ENCODE peak calls at places on chromosomes 3 and 15, in four cellular contexts. E is K562, F is GM12878, M is HepG2. V is an unnamed sample.

GRCh38 chr15:44296625-44297524 is 8.4 kb downstream of the GOLM2 start:
- DNase-seq in F (no peak), M (peak; percentile 5), E (peak; percentile 57), V (no peak)

GRCh38 chr3:100449214-100449613 is 43.2 kb upstream of the TMEM45A start:
- DNase-seq in E (no peak), F (no peak), M (no peak), V (no peak)

GRCh38 chr3:169781209-169781855 is 8.1 kb downstream of the MYNN start:
- DNase-seq in E (no peak), F (no peak), M (no peak), V (no peak)

GRCh38 chr3:115396801-115397200 is 226.5 kb upstream of the GAP43 start:
- DNase-seq in F (no peak), M (no peak), E (no peak), V (no peak)

GRCh38 chr15:62958528-62958927 is 84.0 kb upstream of the TPM1 start:
- DNase-seq in M (no peak), F (no peak), E (no peak), V (no peak)

GRCh38 chr3:31180274-31180673 is 285.8 kb upstream of the GADL1 start:
- DNase-seq in E (no peak), F (no peak), M (no peak), V (no peak)

GRCh38 chr15:75368689-75369239 is 357 bp upstream of the MAN2C1 start:
- DNase-seq in M (peak; percentile 87), F (no peak), E (no peak), V (no peak)

GRCh38 chr3:89335693-89336092 is 228.3 kb downstream of the EPHA3 start:
- DNase-seq in M (no peak), E (no peak), F (no peak), V (no peak)

GRCh38 chr15:25739687-25740121 is 123.4 kb downstream of the ATP10A start:
- DNase-seq in E (no peak), M (no peak), F (peak; percentile 12), V (no peak)

GRCh38 chr3:134312873-134313838 is 61.1 kb downstream of the AMOTL2 start:
- DNase-seq in F (no peak), E (peak; percentile 60), M (peak; percentile 62), V (no peak)

GRCh38 chr3:55858302-55858701 is 371.2 kb upstream of the WNT5A start:
- DNase-seq in M (no peak), F (no peak), E (no peak), V (no peak)

GRCh38 chr3:64612916-64613526 is 74.8 kb downstream of the ADAMTS9 start:
- DNase-seq in E (no peak), F (no peak), M (no peak), V (no peak)

GRCh38 chr3:163890661-163891060 is 1187.6 kb downstream of the SI start:
- DNase-seq in E (no peak), M (no peak), F (no peak), V (no peak)

GRCh38 chr3:55406666-55407425 is 80.3 kb downstream of the WNT5A start:
- DNase-seq in M (no peak), E (no peak), F (no peak), V (no peak)

GRCh38 chr3:31077021-31077601 is 182.7 kb upstream of the GADL1 start:
- DNase-seq in E (no peak), M (peak; percentile 46), F (no peak), V (no peak)

GRCh38 chr3:114551770-114552526 is 258.1 kb downstream of the TIGIT start:
- DNase-seq in F (no peak), E (no peak), M (no peak), V (no peak)

GRCh38 chr15:50353251-50353998 is 1.6 kb downstream of the GABPB1 start:
- DNase-seq in M (no peak), E (peak; percentile 25), F (no peak), V (no peak)

GRCh38 chr3:141876891-141877561 is 583 bp downstream of the ATP1B3 start:
- DNase-seq in F (no peak), E (peak; percentile 60), M (peak; percentile 33), V (peak; percentile 17)

GRCh38 chr3:195162033-195162669 is 108.8 kb downstream of the XXYLT1 start:
- DNase-seq in F (no peak), M (peak; percentile 92), E (no peak), V (no peak)

GRCh38 chr15:58040117-58040516 is 25.4 kb downstream of the ALDH1A2 start:
- DNase-seq in E (no peak), M (no peak), F (no peak), V (no peak)

GRCh38 chr15:57401546-57401945 is 25.2 kb downstream of the CGNL1 start:
- DNase-seq in M (no peak), E (no peak), F (no peak), V (no peak)

GRCh38 chr3:105222568-105223093 is 144.1 kb upstream of the ALCAM start:
- DNase-seq in M (peak; percentile 17), F (no peak), E (no peak), V (no peak)

GRCh38 chr3:53252105-53252946 is 3.5 kb downstream of the TKT start:
- DNase-seq in E (no peak), M (no peak), F (no peak), V (no peak)

GRCh38 chr15:62786123-62786825 is 256.3 kb upstream of the TPM1 start:
- DNase-seq in M (no peak), F (no peak), E (no peak), V (no peak)

GRCh38 chr3:73621388-73621787 is 3.4 kb downstream of the PDZRN3 start:
- DNase-seq in E (no peak), M (no peak), F (no peak), V (no peak)

GRCh38 chr3:40268708-40269524 is 40.6 kb upstream of the EIF1B start:
- DNase-seq in F (no peak), E (no peak), M (no peak), V (no peak)

GRCh38 chr3:114880078-114880477 is 267.0 kb downstream of the ZBTB20 start:
- DNase-seq in M (no peak), E (no peak), F (no peak), V (no peak)

DNA sequence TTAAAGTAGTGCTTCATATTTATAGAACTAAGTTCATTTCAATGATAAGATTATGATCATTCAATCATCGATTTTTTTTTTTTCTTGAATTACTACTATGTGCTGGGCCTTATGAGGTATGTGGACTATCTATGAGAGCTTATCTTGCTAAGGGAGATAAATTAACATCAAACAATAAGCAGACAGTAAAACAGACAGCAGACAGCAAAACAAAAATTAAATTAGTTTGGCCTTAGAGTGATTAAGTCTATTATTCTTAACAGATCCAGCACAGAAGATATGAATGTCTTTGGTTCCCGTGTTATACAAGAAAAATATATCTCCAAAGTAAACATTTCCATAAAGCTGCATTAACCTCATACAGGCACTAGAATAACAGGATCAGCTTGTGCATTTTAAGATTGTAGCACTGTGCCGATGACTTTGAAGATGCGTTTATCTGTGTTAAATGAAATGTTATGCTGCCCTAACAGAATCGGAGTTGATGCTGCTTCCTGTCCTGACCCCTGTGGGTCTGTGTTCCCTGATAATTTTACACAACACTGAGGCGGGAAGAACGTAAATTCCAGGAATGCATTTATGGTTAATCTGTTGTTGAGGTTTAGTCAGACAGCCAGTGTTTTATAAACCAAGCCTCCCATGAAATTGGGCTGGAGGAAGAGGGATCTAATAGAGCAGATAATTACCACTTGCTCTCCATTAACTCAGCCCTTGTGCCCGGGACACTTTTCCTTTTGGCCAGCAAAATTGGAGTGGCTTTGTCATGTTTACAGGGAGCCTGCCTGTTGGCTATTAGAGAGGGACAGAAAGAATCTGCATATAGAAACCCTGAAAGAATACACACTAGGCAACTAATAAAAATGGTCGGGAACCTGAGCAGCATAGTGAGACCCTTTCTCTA is 80.8 kb downstream of the GHSR start:
- DNase-seq in F (no peak), M (no peak), E (no peak), V (no peak)
- TF ChIP-seq TARDBP in F (no peak), M (no peak), E (no peak), V (no peak)

GRCh38 chr3:14238356-14238755 is 59.7 kb downstream of the LSM3 start:
- DNase-seq in M (no peak), F (no peak), E (no peak), V (no peak)

GRCh38 chr3:14235003-14235876 is 56.6 kb downstream of the LSM3 start:
- DNase-seq in M (no peak), E (no peak), F (no peak), V (no peak)

GRCh38 chr3:14237431-14237830 is 58.8 kb downstream of the LSM3 start:
- DNase-seq in M (no peak), E (no peak), F (no peak), V (no peak)

GRCh38 chr3:14234197-14235002 is 55.8 kb downstream of the LSM3 start:
- DNase-seq in F (no peak), E (no peak), M (peak; percentile 16), V (no peak)

DNA sequence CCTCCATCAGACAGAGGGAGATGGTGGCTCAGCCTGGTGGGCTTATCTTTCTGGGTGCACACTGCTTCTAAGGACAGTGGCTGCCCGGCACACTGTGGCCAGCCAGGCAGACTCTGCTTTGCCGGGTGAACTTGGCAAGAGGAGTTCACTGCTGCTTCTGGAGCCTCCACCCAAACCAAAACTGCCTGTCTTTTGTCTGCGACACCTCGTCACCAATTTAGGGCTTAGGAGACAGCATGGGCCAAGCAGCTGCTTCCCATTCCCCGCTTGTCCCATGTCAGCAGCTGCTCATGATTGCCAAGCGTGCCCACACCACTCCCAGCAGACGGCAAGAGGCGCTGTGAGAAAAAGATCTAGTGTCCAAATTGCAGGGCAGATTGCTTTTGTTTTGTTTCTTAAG is 57.3 kb downstream of the LSM3 start:
- DNase-seq in M (no peak), F (no peak), E (no peak), V (no peak)
- TF ChIP-seq FOXK2 in M (no peak), F (no peak), E (no peak), V (no peak)

DNA sequence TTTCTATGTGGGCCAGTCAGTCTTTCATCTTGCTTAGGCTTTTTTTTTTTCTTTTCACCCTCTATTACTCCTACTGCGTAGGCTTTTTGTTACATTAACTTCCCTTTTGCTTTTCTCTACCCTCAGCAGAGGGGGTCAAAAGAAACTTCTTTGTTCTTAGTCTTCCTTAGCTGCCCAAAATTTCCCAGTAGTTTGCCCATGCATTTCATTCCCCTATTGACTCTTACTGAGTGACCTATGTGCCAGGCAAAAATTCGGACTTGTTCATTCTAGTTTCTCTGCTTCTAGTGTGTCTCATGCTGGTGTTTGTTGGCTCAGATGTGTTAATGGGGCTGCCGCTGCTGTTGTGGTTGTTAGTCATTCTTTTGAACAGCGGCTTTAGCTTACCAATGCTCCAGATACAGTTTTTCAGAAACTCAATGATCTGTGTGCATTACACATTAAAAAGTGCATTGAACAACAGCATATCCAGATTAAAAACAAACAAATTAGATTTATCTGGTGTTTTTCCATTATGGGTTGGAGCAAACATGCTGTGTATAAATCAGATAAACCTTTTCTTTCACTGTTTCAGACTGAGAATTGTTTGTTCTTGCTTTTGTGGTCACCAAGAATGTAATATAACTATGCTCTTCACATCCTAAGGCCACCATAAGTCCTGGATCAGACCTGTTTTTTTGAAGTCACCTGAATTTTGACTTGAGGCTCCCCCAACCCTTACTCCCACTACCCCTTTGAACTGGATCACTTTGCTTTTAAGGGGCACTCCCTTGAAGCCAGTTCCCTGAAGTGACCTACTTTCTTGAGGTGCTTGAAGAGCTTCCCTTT is 43.1 kb downstream of the PDE8A start:
- DNase-seq in E (no peak), M (peak; percentile 46), F (no peak), V (no peak)
- TF ChIP-seq TARDBP in E (no peak), M (no peak), F (no peak), V (no peak)

DNA sequence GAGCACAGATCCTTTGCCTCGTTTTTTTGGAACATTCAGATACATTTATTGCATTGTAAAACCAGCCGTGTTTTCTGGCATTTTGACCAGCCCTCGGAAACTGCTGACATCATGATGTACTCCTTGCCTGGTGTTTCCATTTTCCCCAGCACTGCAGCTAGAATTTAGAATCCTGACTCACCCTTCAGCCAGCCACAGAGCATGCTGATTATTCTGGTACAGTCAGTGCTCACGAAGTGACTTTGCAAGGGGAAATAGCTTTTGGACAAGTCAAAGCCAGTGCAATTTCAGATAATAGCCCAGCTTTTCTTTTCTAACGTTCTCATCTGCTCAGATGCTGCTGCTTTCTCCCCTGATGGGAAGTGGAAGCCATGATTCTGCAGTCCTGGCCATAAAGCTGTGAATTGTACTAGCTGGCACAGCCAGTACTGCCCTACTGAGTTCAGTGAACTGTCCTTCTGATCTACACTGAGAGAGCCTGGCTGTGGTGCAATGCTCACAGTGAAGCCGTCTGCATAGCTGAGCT is 12.1 kb upstream of the CNBP start:
- DNase-seq in E (no peak), M (peak; percentile 16), F (no peak), V (no peak)
- TF ChIP-seq FOXK2 in E (peak; percentile 74), M (no peak), F (no peak), V (no peak)

V was measured in HEK293T.